ENCODE peak calls at places on chromosomes 12 and 14, in ten cellular contexts. K is tibial nerve, R is HCT116, D is pancreas, Q is left ventricle myocardium inferior, C is thoracic aorta, W is H1, O is body of pancreas, X is fibroblast of lung, Z is lower lobe of right lung. E is an unnamed sample. For H3K9me3, the result is how much of the 10 kb centered on the place peaks cover.

GRCh38 chr12:87960557-87960956 is 68.6 kb downstream of the C12orf50 start:
- DNase-seq in K (no peak), R (no peak), D (no peak), Q (no peak), C (no peak), W (no peak), O (no peak), X (no peak), Z (no peak), E (no peak)

GRCh38 chr12:120290541-120291312 is 976 bp downstream of the RNU4-2 start:
- DNase-seq in K (peak), R (no peak), D (peak), Q (no peak), C (no peak), W (peak), O (peak), X (no peak), Z (peak), E (peak)

GRCh38 chr12:28172434-28173030 is 17.7 kb upstream of the CCDC91 start:
- DNase-seq in K (no peak), R (peak), D (no peak), Q (no peak), C (no peak), W (no peak), O (peak), X (peak), Z (no peak), E (no peak)

GRCh38 chr12:27711957-27712356 is 1.3 kb downstream of the MRPS35 start:
- DNase-seq in K (no peak), R (no peak), D (no peak), Q (no peak), C (no peak), W (no peak), O (no peak), X (no peak), Z (no peak), E (no peak)

GRCh38 chr12:88544991-88545684 is 35.1 kb downstream of the KITLG start:
- DNase-seq in K (no peak), R (no peak), D (no peak), Q (no peak), C (no peak), W (no peak), O (no peak), X (no peak), Z (no peak), E (no peak)

GRCh38 chr12:110846615-110847566 is at the start of gene CCDC63:
- DNase-seq in K (peak), R (peak), D (peak), Q (peak), C (no peak), W (peak), O (peak), X (peak), Z (peak), E (no peak)

GRCh38 chr14:34355584-34356266 is 106.3 kb downstream of the SPTSSA start:
- DNase-seq in K (peak), R (no peak), D (no peak), Q (no peak), C (no peak), W (no peak), O (no peak), X (peak), Z (no peak), E (no peak)

GRCh38 chr12:110579239-110579888 is 3.8 kb downstream of the PPTC7 start:
- DNase-seq in K (no peak), R (no peak), D (no peak), Q (no peak), C (no peak), W (no peak), O (no peak), X (no peak), Z (no peak), E (no peak)

GRCh38 chr14:81268016-81268416 is 47.3 kb upstream of the GTF2A1 start:
- DNase-seq in K (no peak), R (no peak), D (no peak), Q (no peak), C (no peak), W (no peak), O (no peak), X (peak), Z (no peak), E (peak)

GRCh38 chr14:85517113-85517688 is 12.7 kb upstream of the FLRT2 start:
- DNase-seq in K (no peak), R (no peak), D (no peak), Q (no peak), C (no peak), W (no peak), O (no peak), X (no peak), Z (no peak), E (no peak)

GRCh38 chr12:97324471-97324870 is 138.1 kb upstream of the RMST start:
- DNase-seq in K (no peak), R (no peak), D (no peak), Q (no peak), C (no peak), W (peak), O (no peak), X (no peak), Z (no peak), E (no peak)

GRCh38 chr12:124625867-124626675 is 58.7 kb upstream of the NCOR2 start:
- DNase-seq in K (peak), R (no peak), D (no peak), Q (peak), C (peak), W (no peak), O (peak), X (peak), Z (peak), E (no peak)

GRCh38 chr14:31881531-31882310 is 195.4 kb upstream of the ARHGAP5 start:
- DNase-seq in K (no peak), R (no peak), D (no peak), Q (no peak), C (no peak), W (no peak), O (no peak), X (peak), Z (no peak), E (no peak)

GRCh38 chr12:104951759-104952509 is 6.2 kb downstream of the SLC41A2 start:
- DNase-seq in K (no peak), R (no peak), D (no peak), Q (no peak), C (no peak), W (no peak), O (no peak), X (peak), Z (no peak), E (no peak)

GRCh38 chr12:99600388-99600787 is 47.2 kb upstream of the GARIN6 start:
- DNase-seq in K (no peak), R (no peak), D (no peak), Q (no peak), C (no peak), W (no peak), O (no peak), X (no peak), Z (no peak), E (no peak)

GRCh38 chr12:108832730-108833354 is 24.5 kb downstream of the SSH1 start:
- DNase-seq in K (no peak), R (no peak), D (no peak), Q (peak), C (no peak), W (no peak), O (no peak), X (peak), Z (peak), E (no peak)
- H3K27ac ChIP-seq in K (peak), R (peak), D (peak), Q (peak), C (peak), W (no peak), O (peak), X (peak), Z (peak), E (no peak)

GRCh38 chr14:105600939-105601359 is 74.6 kb downstream of the TMEM121 start:
- DNase-seq in K (no peak), R (no peak), D (no peak), Q (no peak), C (no peak), W (no peak), O (no peak), X (no peak), Z (no peak), E (no peak)
- H3K9me3 ChIP-seq in K (under half), R (under half), D (under half), Q (under half), C (under half), W (under half), O (under half), X (under half), Z (under half), E (under half)

GRCh38 chr12:22047495-22047894 is 1.5 kb downstream of the CMAS start:
- DNase-seq in K (no peak), R (no peak), D (no peak), Q (no peak), C (no peak), W (no peak), O (no peak), X (no peak), Z (no peak), E (no peak)
- H3K4me3 ChIP-seq in K (peak), R (peak), D (no peak), Q (peak), C (peak), W (no peak), O (no peak), X (peak), Z (peak), E (peak)

DNA sequence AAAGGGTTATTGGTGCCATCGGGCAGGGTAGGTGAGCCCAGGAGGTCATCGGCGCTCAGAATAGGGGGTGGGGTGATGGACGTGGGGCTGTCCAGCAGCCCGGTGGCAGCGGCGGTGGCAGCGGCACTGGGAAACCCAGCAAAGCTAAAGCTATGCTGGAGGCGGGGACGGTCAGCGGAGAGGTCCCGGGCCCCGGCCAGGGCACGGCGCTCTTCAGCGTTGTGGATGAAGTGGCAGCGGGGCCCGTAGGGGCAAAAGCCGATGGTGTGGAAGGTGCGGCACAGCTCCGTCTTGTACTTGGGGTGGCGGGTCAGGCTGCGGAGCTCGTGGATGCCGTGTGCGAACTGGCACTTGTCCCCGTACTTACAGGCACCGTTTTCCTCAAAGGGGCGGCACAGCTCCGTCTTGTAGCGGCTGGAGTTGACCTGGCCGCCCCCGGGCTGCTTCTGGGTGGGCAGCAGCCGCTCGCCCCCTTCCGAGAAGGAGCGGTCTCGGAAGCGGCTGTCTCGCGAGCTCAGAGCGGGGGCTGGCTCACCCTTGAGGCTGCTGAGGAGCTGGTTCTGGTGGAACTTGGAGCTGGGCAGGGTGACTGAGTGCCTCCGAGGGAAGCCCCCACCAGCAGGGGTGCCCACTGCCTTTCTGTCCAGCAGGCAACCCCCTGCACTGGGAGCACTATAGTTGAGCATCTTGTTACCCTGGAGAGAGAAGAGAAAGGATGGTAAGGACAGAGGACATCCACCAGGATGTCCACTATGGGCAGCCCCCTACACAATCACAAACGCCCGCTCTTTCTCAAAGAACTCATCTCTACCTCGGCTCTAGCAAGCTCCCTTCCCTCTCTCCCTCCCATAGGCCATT is 2.8 kb downstream of the ZFP36L1 start:
- DNase-seq in K (no peak), R (no peak), D (peak), Q (no peak), C (no peak), W (peak), O (peak), X (no peak), Z (no peak), E (no peak)
- H3K27ac ChIP-seq in K (peak), R (peak), D (peak), Q (peak), C (peak), W (no peak), O (peak), X (peak), Z (peak), E (peak)

DNA sequence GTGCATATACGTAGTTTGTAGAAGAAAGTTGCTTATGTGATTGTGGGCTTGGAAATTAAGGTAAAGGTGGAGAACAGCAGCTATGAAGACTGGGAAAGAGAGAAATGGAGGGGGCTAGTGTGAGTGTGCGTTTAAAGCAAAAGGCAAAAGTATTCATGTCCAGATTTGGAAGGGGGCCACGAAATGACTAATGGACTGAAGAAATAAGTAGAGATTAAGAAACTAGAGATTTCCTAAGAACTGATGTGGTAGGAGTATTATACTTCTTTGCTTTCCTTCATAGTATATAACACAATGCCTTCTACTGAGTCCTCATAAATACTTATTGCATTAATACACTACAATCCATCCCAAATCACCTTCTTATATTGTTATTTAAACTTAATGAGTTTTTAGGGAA is 298.6 kb upstream of the NOVA1 start:
- DNase-seq in K (peak), R (no peak), D (no peak), Q (no peak), C (no peak), W (no peak), O (no peak), X (peak), Z (no peak), E (no peak)
- H3K9me3 ChIP-seq in K (under half), R (under half), D (under half), Q (under half), C (under half), W (under half), O (under half), X (under half), Z (under half), E (under half)

DNA sequence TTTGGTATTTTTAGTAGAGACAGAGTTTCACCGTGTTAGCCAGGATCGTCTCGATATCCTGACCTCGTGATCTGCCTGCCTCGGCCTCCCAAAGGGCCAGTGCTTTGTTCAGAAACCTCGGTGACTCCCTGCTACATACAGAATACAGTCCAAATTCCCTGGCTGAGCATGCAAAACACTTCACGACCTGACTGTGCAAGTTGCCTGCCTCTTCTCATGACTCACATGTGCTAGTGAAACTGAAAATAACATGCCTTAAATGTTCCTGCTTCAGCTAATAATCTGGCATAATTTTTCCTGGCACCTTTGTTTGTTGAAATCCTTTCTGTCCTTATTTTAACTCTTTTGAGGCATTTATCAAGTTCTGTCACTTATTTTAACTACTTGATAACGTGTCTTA is 8.2 kb downstream of the DMAC2L start:
- DNase-seq in K (no peak), R (no peak), D (no peak), Q (no peak), C (no peak), W (no peak), O (no peak), X (peak), Z (no peak), E (no peak)
- H3K4me3 ChIP-seq in K (no peak), R (no peak), D (no peak), Q (no peak), C (peak), W (no peak), O (no peak), X (peak), Z (no peak), E (no peak)

GRCh38 chr12:122040579-122041386 is 19.1 kb downstream of the BCL7A start:
- DNase-seq in K (no peak), R (no peak), D (no peak), Q (no peak), C (no peak), W (no peak), O (no peak), X (no peak), Z (peak), E (no peak)
- H3K27ac ChIP-seq in K (no peak), R (no peak), D (peak), Q (no peak), C (no peak), W (peak), O (peak), X (no peak), Z (no peak), E (no peak)

E was measured in CD4-positive, CD25-positive, alpha-beta regulatory T cell.